ENCODE peak calls at places on chromosomes 4 and X, in ten cellular contexts. One of them, this sample, is unnamed. For H3K9me3 and H3K4me1, the result is how much of the 10 kb centered on the place peaks cover.

GRCh38 chr4:90597927-90598326 is 470.7 kb downstream of the CCSER1 start:
- DNase-seq in astrocyte: no peak
- DNase-seq in adipocyte: no peak
- DNase-seq in mesenchymal stem cell: no peak
- DNase-seq in DND-41: no peak
- DNase-seq in SK-N-SH: no peak
- DNase-seq in IMR-90: no peak
- DNase-seq in mammary epithelial cell: no peak
- DNase-seq in fibroblast of lung: no peak
- DNase-seq in keratinocyte: no peak
- DNase-seq in this sample: no peak

GRCh38 chr4:84583871-84584373 is 995 bp downstream of the CDS1 start:
- DNase-seq in astrocyte: no peak
- DNase-seq in adipocyte: peak
- DNase-seq in mesenchymal stem cell: peak
- DNase-seq in DND-41: no peak
- DNase-seq in SK-N-SH: peak
- DNase-seq in IMR-90: no peak
- DNase-seq in mammary epithelial cell: no peak
- DNase-seq in fibroblast of lung: peak
- DNase-seq in keratinocyte: no peak
- DNase-seq in this sample: no peak

GRCh38 chr4:35461931-35462659 is 782.2 kb downstream of the ARAP2 start:
- DNase-seq in astrocyte: no peak
- DNase-seq in adipocyte: no peak
- DNase-seq in mesenchymal stem cell: no peak
- DNase-seq in DND-41: no peak
- DNase-seq in SK-N-SH: no peak
- DNase-seq in IMR-90: no peak
- DNase-seq in mammary epithelial cell: no peak
- DNase-seq in fibroblast of lung: no peak
- DNase-seq in keratinocyte: no peak
- DNase-seq in this sample: peak

GRCh38 chr4:153114771-153115321 is 89.4 kb upstream of the TRIM2 start:
- DNase-seq in astrocyte: peak
- DNase-seq in adipocyte: peak
- DNase-seq in mesenchymal stem cell: peak
- DNase-seq in DND-41: no peak
- DNase-seq in SK-N-SH: no peak
- DNase-seq in IMR-90: peak
- DNase-seq in mammary epithelial cell: peak
- DNase-seq in fibroblast of lung: peak
- DNase-seq in keratinocyte: peak
- DNase-seq in this sample: no peak

GRCh38 chr4:74838746-74839370 is 44.5 kb upstream of the BTC start:
- DNase-seq in astrocyte: peak
- DNase-seq in adipocyte: peak
- DNase-seq in mesenchymal stem cell: peak
- DNase-seq in DND-41: no peak
- DNase-seq in SK-N-SH: no peak
- DNase-seq in IMR-90: peak
- DNase-seq in mammary epithelial cell: peak
- DNase-seq in fibroblast of lung: peak
- DNase-seq in keratinocyte: no peak
- DNase-seq in this sample: no peak

GRCh38 chr4:101042847-101043246 is 304.5 kb downstream of the PPP3CA start:
- DNase-seq in astrocyte: no peak
- DNase-seq in adipocyte: no peak
- DNase-seq in mesenchymal stem cell: no peak
- DNase-seq in DND-41: no peak
- DNase-seq in SK-N-SH: no peak
- DNase-seq in IMR-90: no peak
- DNase-seq in mammary epithelial cell: no peak
- DNase-seq in fibroblast of lung: no peak
- DNase-seq in keratinocyte: no peak
- DNase-seq in this sample: no peak

GRCh38 chrX:133177202-133177601 is 41.0 kb downstream of the TFDP3 start:
- DNase-seq in astrocyte: no peak
- DNase-seq in adipocyte: no peak
- DNase-seq in mesenchymal stem cell: no peak
- DNase-seq in DND-41: no peak
- DNase-seq in SK-N-SH: no peak
- DNase-seq in IMR-90: no peak
- DNase-seq in mammary epithelial cell: no peak
- DNase-seq in fibroblast of lung: no peak
- DNase-seq in keratinocyte: no peak
- DNase-seq in this sample: no peak

GRCh38 chrX:49934148-49934547 is 11.8 kb downstream of the CLCN5 start:
- DNase-seq in astrocyte: no peak
- DNase-seq in adipocyte: no peak
- DNase-seq in mesenchymal stem cell: no peak
- DNase-seq in DND-41: no peak
- DNase-seq in SK-N-SH: no peak
- DNase-seq in IMR-90: no peak
- DNase-seq in mammary epithelial cell: no peak
- DNase-seq in fibroblast of lung: peak
- DNase-seq in keratinocyte: no peak
- DNase-seq in this sample: no peak

GRCh38 chr4:88158360-88159136 is at the start of gene ABCG2:
- DNase-seq in astrocyte: peak
- DNase-seq in adipocyte: peak
- DNase-seq in mesenchymal stem cell: peak
- DNase-seq in DND-41: no peak
- DNase-seq in SK-N-SH: peak
- DNase-seq in IMR-90: peak
- DNase-seq in mammary epithelial cell: peak
- DNase-seq in fibroblast of lung: peak
- DNase-seq in keratinocyte: no peak
- DNase-seq in this sample: peak

GRCh38 chr4:113851816-113852215 is 90.3 kb upstream of the CAMK2D start:
- DNase-seq in astrocyte: no peak
- DNase-seq in adipocyte: no peak
- DNase-seq in mesenchymal stem cell: no peak
- DNase-seq in DND-41: no peak
- DNase-seq in SK-N-SH: no peak
- DNase-seq in IMR-90: peak
- DNase-seq in mammary epithelial cell: no peak
- DNase-seq in fibroblast of lung: no peak
- DNase-seq in keratinocyte: no peak
- DNase-seq in this sample: no peak

GRCh38 chrX:50747471-50747900 is 66.5 kb downstream of the SHROOM4 start:
- DNase-seq in astrocyte: peak
- DNase-seq in adipocyte: peak
- DNase-seq in mesenchymal stem cell: peak
- DNase-seq in DND-41: peak
- DNase-seq in SK-N-SH: peak
- DNase-seq in IMR-90: peak
- DNase-seq in mammary epithelial cell: peak
- DNase-seq in fibroblast of lung: peak
- DNase-seq in keratinocyte: no peak
- DNase-seq in this sample: peak

GRCh38 chr4:142095886-142096605 is 459.7 kb downstream of the IL15 start:
- DNase-seq in astrocyte: peak
- DNase-seq in adipocyte: peak
- DNase-seq in mesenchymal stem cell: peak
- DNase-seq in DND-41: no peak
- DNase-seq in SK-N-SH: no peak
- DNase-seq in IMR-90: peak
- DNase-seq in mammary epithelial cell: peak
- DNase-seq in fibroblast of lung: peak
- DNase-seq in keratinocyte: peak
- DNase-seq in this sample: no peak

GRCh38 chrX:155417769-155418168 is 35.9 kb downstream of the F8A2 start:
- DNase-seq in astrocyte: no peak
- DNase-seq in adipocyte: no peak
- DNase-seq in mesenchymal stem cell: no peak
- DNase-seq in DND-41: no peak
- DNase-seq in SK-N-SH: no peak
- DNase-seq in IMR-90: no peak
- DNase-seq in mammary epithelial cell: no peak
- DNase-seq in fibroblast of lung: no peak
- DNase-seq in keratinocyte: no peak
- DNase-seq in this sample: no peak

GRCh38 chrX:7570432-7571009 is 272.4 kb upstream of the VCX start:
- DNase-seq in astrocyte: no peak
- DNase-seq in adipocyte: no peak
- DNase-seq in mesenchymal stem cell: no peak
- DNase-seq in DND-41: no peak
- DNase-seq in SK-N-SH: no peak
- DNase-seq in IMR-90: no peak
- DNase-seq in mammary epithelial cell: no peak
- DNase-seq in fibroblast of lung: no peak
- DNase-seq in keratinocyte: no peak
- DNase-seq in this sample: no peak

GRCh38 chrX:53440631-53441517 is 6.7 kb upstream of the HSD17B10 start:
- DNase-seq in astrocyte: peak
- DNase-seq in adipocyte: peak
- DNase-seq in mesenchymal stem cell: peak
- DNase-seq in DND-41: no peak
- DNase-seq in SK-N-SH: peak
- DNase-seq in IMR-90: peak
- DNase-seq in mammary epithelial cell: peak
- DNase-seq in fibroblast of lung: peak
- DNase-seq in keratinocyte: no peak
- DNase-seq in this sample: peak

GRCh38 chr4:142379277-142380051 is 466.6 kb downstream of the INPP4B start:
- DNase-seq in astrocyte: peak
- DNase-seq in adipocyte: peak
- DNase-seq in mesenchymal stem cell: peak
- DNase-seq in DND-41: no peak
- DNase-seq in SK-N-SH: no peak
- DNase-seq in IMR-90: peak
- DNase-seq in mammary epithelial cell: peak
- DNase-seq in fibroblast of lung: peak
- DNase-seq in keratinocyte: no peak
- DNase-seq in this sample: peak

GRCh38 chrX:40015693-40016092 is 82.1 kb downstream of the BCOR start:
- DNase-seq in astrocyte: no peak
- DNase-seq in adipocyte: no peak
- DNase-seq in mesenchymal stem cell: no peak
- DNase-seq in DND-41: no peak
- DNase-seq in SK-N-SH: no peak
- DNase-seq in IMR-90: no peak
- DNase-seq in mammary epithelial cell: no peak
- DNase-seq in fibroblast of lung: no peak
- DNase-seq in keratinocyte: no peak
- DNase-seq in this sample: no peak
- H3K9me3 ChIP-seq in astrocyte: under half
- H3K9me3 ChIP-seq in adipocyte: under half
- H3K9me3 ChIP-seq in mesenchymal stem cell: under half
- H3K9me3 ChIP-seq in DND-41: under half
- H3K9me3 ChIP-seq in SK-N-SH: under half
- H3K9me3 ChIP-seq in IMR-90: under half
- H3K9me3 ChIP-seq in mammary epithelial cell: under half
- H3K9me3 ChIP-seq in fibroblast of lung: under half
- H3K9me3 ChIP-seq in keratinocyte: under half
- H3K9me3 ChIP-seq in this sample: under half

GRCh38 chr4:54427826-54428225 is 198.7 kb downstream of the PDGFRA start:
- DNase-seq in astrocyte: no peak
- DNase-seq in adipocyte: no peak
- DNase-seq in mesenchymal stem cell: no peak
- DNase-seq in DND-41: no peak
- DNase-seq in SK-N-SH: no peak
- DNase-seq in IMR-90: no peak
- DNase-seq in mammary epithelial cell: no peak
- DNase-seq in fibroblast of lung: no peak
- DNase-seq in keratinocyte: no peak
- DNase-seq in this sample: no peak

GRCh38 chr4:54433686-54434085 is 204.6 kb downstream of the PDGFRA start:
- DNase-seq in astrocyte: no peak
- DNase-seq in adipocyte: no peak
- DNase-seq in mesenchymal stem cell: peak
- DNase-seq in DND-41: no peak
- DNase-seq in SK-N-SH: no peak
- DNase-seq in IMR-90: peak
- DNase-seq in mammary epithelial cell: peak
- DNase-seq in fibroblast of lung: peak
- DNase-seq in keratinocyte: no peak
- DNase-seq in this sample: peak

GRCh38 chr4:54423066-54423465 is 194.0 kb downstream of the PDGFRA start:
- DNase-seq in astrocyte: peak
- DNase-seq in adipocyte: peak
- DNase-seq in mesenchymal stem cell: no peak
- DNase-seq in DND-41: no peak
- DNase-seq in SK-N-SH: no peak
- DNase-seq in IMR-90: peak
- DNase-seq in mammary epithelial cell: peak
- DNase-seq in fibroblast of lung: peak
- DNase-seq in keratinocyte: peak
- DNase-seq in this sample: no peak

GRCh38 chr4:54428940-54429339 is 199.8 kb downstream of the PDGFRA start:
- DNase-seq in astrocyte: no peak
- DNase-seq in adipocyte: no peak
- DNase-seq in mesenchymal stem cell: no peak
- DNase-seq in DND-41: no peak
- DNase-seq in SK-N-SH: no peak
- DNase-seq in IMR-90: no peak
- DNase-seq in mammary epithelial cell: no peak
- DNase-seq in fibroblast of lung: no peak
- DNase-seq in keratinocyte: no peak
- DNase-seq in this sample: no peak
- H3K9ac ChIP-seq in astrocyte: no peak
- H3K9ac ChIP-seq in adipocyte: no peak
- H3K9ac ChIP-seq in mesenchymal stem cell: no peak
- H3K9ac ChIP-seq in DND-41: no peak
- H3K9ac ChIP-seq in SK-N-SH: no peak
- H3K9ac ChIP-seq in IMR-90: no peak
- H3K9ac ChIP-seq in mammary epithelial cell: no peak
- H3K9ac ChIP-seq in fibroblast of lung: no peak
- H3K9ac ChIP-seq in keratinocyte: no peak
- H3K9ac ChIP-seq in this sample: no peak

DNA sequence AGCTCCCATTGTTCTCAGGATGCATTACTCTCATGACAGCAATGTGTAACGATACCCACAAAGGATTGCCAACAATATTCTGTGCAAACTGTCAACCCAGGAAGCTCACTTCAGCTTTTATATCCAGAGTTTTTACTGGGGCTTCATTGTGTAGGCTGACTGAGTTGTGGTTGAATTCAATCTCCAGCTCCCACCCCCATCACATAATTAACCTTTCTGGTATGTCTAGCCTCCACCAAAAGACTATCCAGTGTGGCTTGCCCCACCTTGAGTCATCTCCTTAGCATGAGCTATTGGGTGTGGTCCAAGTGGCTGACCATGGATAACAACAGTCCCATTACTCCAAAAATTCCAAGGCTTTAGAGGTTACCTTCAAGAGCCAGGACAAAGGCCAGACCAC is 17.7 kb upstream of the TAB3 start:
- DNase-seq in astrocyte: peak
- DNase-seq in adipocyte: no peak
- DNase-seq in mesenchymal stem cell: no peak
- DNase-seq in DND-41: no peak
- DNase-seq in SK-N-SH: no peak
- DNase-seq in IMR-90: peak
- DNase-seq in mammary epithelial cell: peak
- DNase-seq in fibroblast of lung: peak
- DNase-seq in keratinocyte: no peak
- DNase-seq in this sample: no peak
- H3K4me1 ChIP-seq in astrocyte: under half
- H3K4me1 ChIP-seq in adipocyte: under half
- H3K4me1 ChIP-seq in mesenchymal stem cell: under half
- H3K4me1 ChIP-seq in DND-41: under half
- H3K4me1 ChIP-seq in SK-N-SH: under half
- H3K4me1 ChIP-seq in IMR-90: under half
- H3K4me1 ChIP-seq in mammary epithelial cell: under half
- H3K4me1 ChIP-seq in fibroblast of lung: under half
- H3K4me1 ChIP-seq in keratinocyte: under half
- H3K4me1 ChIP-seq in this sample: under half

GRCh38 chr4:116015549-116015948 is 902.1 kb upstream of the NDST4 start:
- DNase-seq in astrocyte: no peak
- DNase-seq in adipocyte: no peak
- DNase-seq in mesenchymal stem cell: no peak
- DNase-seq in DND-41: no peak
- DNase-seq in SK-N-SH: no peak
- DNase-seq in IMR-90: no peak
- DNase-seq in mammary epithelial cell: no peak
- DNase-seq in fibroblast of lung: no peak
- DNase-seq in keratinocyte: no peak
- DNase-seq in this sample: no peak
- H3K9me3 ChIP-seq in astrocyte: under half
- H3K9me3 ChIP-seq in adipocyte: under half
- H3K9me3 ChIP-seq in mesenchymal stem cell: half or more
- H3K9me3 ChIP-seq in DND-41: half or more
- H3K9me3 ChIP-seq in SK-N-SH: under half
- H3K9me3 ChIP-seq in IMR-90: under half
- H3K9me3 ChIP-seq in mammary epithelial cell: under half
- H3K9me3 ChIP-seq in fibroblast of lung: under half
- H3K9me3 ChIP-seq in keratinocyte: under half
- H3K9me3 ChIP-seq in this sample: half or more